ENCODE peak calls at places on chromosomes 3 and 15, in four cellular contexts. D, O, Z and T are unnamed samples.

GRCh38 chr15:45402955-45403892 is 24.9 kb upstream of the GATM start:
- DNase-seq in Z (peak), O (peak), D (no peak), T (peak)

GRCh38 chr15:30043211-30043655 is 39.5 kb upstream of the GOLGA8J start:
- DNase-seq in Z (no peak), O (peak), D (no peak), T (no peak)

GRCh38 chr3:52347716-52348635 is 31.9 kb downstream of the DNAH1 start:
- DNase-seq in D (no peak), Z (no peak), O (no peak), T (no peak)

GRCh38 chr3:42216820-42217416 is 49.1 kb downstream of the CCK start:
- DNase-seq in O (peak), Z (no peak), D (no peak), T (no peak)

GRCh38 chr15:50549326-50549725 is 2.9 kb upstream of the USP50 start:
- DNase-seq in O (no peak), D (no peak), Z (no peak), T (no peak)

GRCh38 chr3:176795897-176796296 is 401.4 kb downstream of the TBL1XR1 start:
- DNase-seq in Z (no peak), D (no peak), O (no peak), T (no peak)

GRCh38 chr3:99317196-99317595 is 321.2 kb upstream of the COL8A1 start:
- DNase-seq in Z (no peak), D (no peak), O (no peak), T (no peak)

GRCh38 chr3:175679582-175679981 is 820.4 kb downstream of the NAALADL2 start:
- DNase-seq in O (no peak), Z (no peak), D (no peak), T (no peak)

GRCh38 chr15:55789066-55789660 is 46.2 kb upstream of the PRTG start:
- DNase-seq in Z (no peak), O (peak), D (no peak), T (peak)

GRCh38 chr15:73873889-73874511 is 636 bp downstream of the TBC1D21 start:
- DNase-seq in Z (peak), D (no peak), O (peak), T (no peak)

GRCh38 chr3:189096092-189096491 is 75.7 kb upstream of the TPRG1 start:
- DNase-seq in Z (no peak), O (no peak), D (no peak), T (no peak)

GRCh38 chr3:16119887-16120286 is 54.6 kb upstream of the GALNT15 start:
- DNase-seq in O (no peak), D (no peak), Z (no peak), T (no peak)

GRCh38 chr15:72751751-72752455 is 31.7 kb downstream of the ADPGK start:
- DNase-seq in O (no peak), D (no peak), Z (no peak), T (no peak)

GRCh38 chr3:161412117-161412516 is 40.8 kb upstream of the SPTSSB start:
- DNase-seq in D (no peak), O (no peak), Z (no peak), T (no peak)

GRCh38 chr15:31452595-31453557 is 126.2 kb downstream of the KLF13 start:
- DNase-seq in D (no peak), Z (no peak), O (no peak), T (no peak)

GRCh38 chr3:10594915-10595314 is 89.5 kb upstream of the ATP2B2 start:
- DNase-seq in Z (peak), D (peak), O (peak), T (no peak)